ENCODE peak calls at places on chromosome 17, in five cellular contexts. One of them, this sample, is unnamed.

GRCh38 chr17:9968881-9969280 is 63.8 kb upstream of the RCVRN start:
- DNase-seq in tibial nerve: no peak
- DNase-seq in dermis microvascular lymphatic vessel endothelial cell: no peak
- DNase-seq in fibroblast of the aortic adventitia: no peak
- DNase-seq in adrenal gland: no peak
- DNase-seq in this sample: no peak

GRCh38 chr17:382644-383533 is 30.3 kb upstream of the RPH3AL start:
- DNase-seq in tibial nerve: no peak
- DNase-seq in adrenal gland: peak; percentile 57
- DNase-seq in dermis microvascular lymphatic vessel endothelial cell: no peak
- DNase-seq in fibroblast of the aortic adventitia: peak; percentile 32
- DNase-seq in this sample: no peak

GRCh38 chr17:36463916-36464764 is 22.3 kb upstream of the ZNHIT3 start:
- DNase-seq in tibial nerve: no peak
- DNase-seq in adrenal gland: peak; percentile 86
- DNase-seq in fibroblast of the aortic adventitia: peak; percentile 59
- DNase-seq in dermis microvascular lymphatic vessel endothelial cell: peak; percentile 52
- DNase-seq in this sample: peak; percentile 94

GRCh38 chr17:78151514-78152008 is 5.4 kb downstream of the C17orf99 start:
- DNase-seq in fibroblast of the aortic adventitia: no peak
- DNase-seq in tibial nerve: no peak
- DNase-seq in dermis microvascular lymphatic vessel endothelial cell: peak; percentile 49
- DNase-seq in adrenal gland: no peak
- DNase-seq in this sample: no peak

GRCh38 chr17:9763643-9764042 is 27.7 kb downstream of the DHRS7C start:
- DNase-seq in fibroblast of the aortic adventitia: no peak
- DNase-seq in dermis microvascular lymphatic vessel endothelial cell: no peak
- DNase-seq in tibial nerve: no peak
- DNase-seq in adrenal gland: no peak
- DNase-seq in this sample: no peak

GRCh38 chr17:61097786-61098185 is 301.9 kb upstream of the TBX2 start:
- DNase-seq in tibial nerve: no peak
- DNase-seq in fibroblast of the aortic adventitia: no peak
- DNase-seq in dermis microvascular lymphatic vessel endothelial cell: no peak
- DNase-seq in adrenal gland: no peak
- DNase-seq in this sample: no peak

GRCh38 chr17:78186689-78187595 is at the start of the genes AFMID and TK1:
- DNase-seq in adrenal gland: peak; percentile 96
- DNase-seq in dermis microvascular lymphatic vessel endothelial cell: peak; percentile 98
- DNase-seq in fibroblast of the aortic adventitia: peak; percentile 96
- DNase-seq in tibial nerve: peak; percentile 91
- DNase-seq in this sample: peak; percentile 99

GRCh38 chr17:80503921-80504320 is 27.5 kb upstream of the NPTX1 start:
- DNase-seq in adrenal gland: no peak
- DNase-seq in dermis microvascular lymphatic vessel endothelial cell: no peak
- DNase-seq in fibroblast of the aortic adventitia: no peak
- DNase-seq in tibial nerve: no peak
- DNase-seq in this sample: no peak

GRCh38 chr17:75846701-75847594 is 2.7 kb upstream of the UNC13D start:
- DNase-seq in dermis microvascular lymphatic vessel endothelial cell: no peak
- DNase-seq in fibroblast of the aortic adventitia: no peak
- DNase-seq in adrenal gland: no peak
- DNase-seq in tibial nerve: no peak
- DNase-seq in this sample: no peak

GRCh38 chr17:55005520-55005919 is 37.0 kb downstream of the STXBP4 start:
- DNase-seq in dermis microvascular lymphatic vessel endothelial cell: peak; percentile 31
- DNase-seq in fibroblast of the aortic adventitia: peak; percentile 12
- DNase-seq in tibial nerve: no peak
- DNase-seq in adrenal gland: no peak
- DNase-seq in this sample: no peak

GRCh38 chr17:48738803-48739526 is 10.4 kb upstream of the HOXB13 start:
- DNase-seq in adrenal gland: no peak
- DNase-seq in tibial nerve: no peak
- DNase-seq in dermis microvascular lymphatic vessel endothelial cell: no peak
- DNase-seq in fibroblast of the aortic adventitia: no peak
- DNase-seq in this sample: peak; percentile 33

GRCh38 chr17:4498461-4499397 is at the start of gene SPNS2:
- DNase-seq in adrenal gland: peak; percentile 54
- DNase-seq in tibial nerve: no peak
- DNase-seq in dermis microvascular lymphatic vessel endothelial cell: peak; percentile 85
- DNase-seq in fibroblast of the aortic adventitia: no peak
- DNase-seq in this sample: peak; percentile 76

This sample was measured in RWPE1.